ENCODE peak calls at places on chromosomes 12 and 14, in ten cellular contexts. Q is prostate gland; G is CD8-positive, alpha-beta memory T cell; S is IMR-90; M is heart right ventricle; A is tibial nerve; Y is adrenal gland; L is stomach; F is uterus; Z is CD4-positive, CD25-positive, alpha-beta regulatory T cell. N is an unnamed sample. For H3K27me3, the result is how much of the 10 kb centered on the place peaks cover.

GRCh38 chr12:47249719-47250506 is 170.2 kb upstream of the AMIGO2 start:
- DNase-seq in Z (no peak), Q (no peak), G (no peak), A (no peak), F (no peak), Y (no peak), L (no peak), S (no peak), M (no peak), N (no peak)

GRCh38 chr12:42686514-42687172 is 97.1 kb upstream of the PRICKLE1 start:
- DNase-seq in F (no peak), M (no peak), L (no peak), Q (no peak), Z (no peak), A (no peak), G (no peak), S (peak), Y (no peak), N (no peak)

GRCh38 chr12:449203-449602 is 10.5 kb upstream of the B4GALNT3 start:
- DNase-seq in Y (no peak), S (no peak), G (no peak), Q (no peak), L (no peak), M (no peak), F (no peak), Z (no peak), A (no peak), N (no peak)

GRCh38 chr12:25827141-25827540 is 131.3 kb upstream of the RASSF8 start:
- DNase-seq in L (no peak), Y (no peak), A (no peak), Q (no peak), G (no peak), Z (no peak), S (no peak), F (no peak), M (no peak), N (no peak)

GRCh38 chr12:43835656-43836454 is at the start of gene TMEM117:
- DNase-seq in Z (peak), Q (peak), L (peak), M (peak), A (peak), F (peak), Y (peak), S (peak), G (peak), N (peak)

GRCh38 chr12:104243551-104243950 is 28.0 kb downstream of the TXNRD1 start:
- DNase-seq in Z (no peak), L (no peak), Y (no peak), M (no peak), A (no peak), F (no peak), S (no peak), G (no peak), Q (no peak), N (no peak)

GRCh38 chr12:120529641-120530314 is 820 bp upstream of the COQ5 start:
- DNase-seq in F (no peak), L (peak), Z (no peak), Q (peak), A (no peak), M (no peak), Y (no peak), S (peak), G (no peak), N (no peak)

GRCh38 chr12:50344775-50345174 is 51.6 kb downstream of the FAM186A start:
- DNase-seq in A (no peak), M (no peak), Y (no peak), Q (no peak), Z (no peak), S (no peak), F (no peak), L (no peak), G (no peak), N (no peak)

GRCh38 chr14:89848165-89848564 is 106.4 kb downstream of the EFCAB11 start:
- DNase-seq in M (no peak), Z (no peak), Y (no peak), L (no peak), A (no peak), Q (no peak), S (peak), G (no peak), F (no peak), N (no peak)

GRCh38 chr12:75978677-75979076 is 52.9 kb downstream of the PHLDA1 start:
- DNase-seq in L (no peak), F (no peak), S (no peak), Y (no peak), Z (no peak), A (no peak), G (no peak), Q (no peak), M (no peak), N (no peak)

GRCh38 chr14:92770454-92770853 is 22.0 kb upstream of the LGMN start:
- DNase-seq in Z (no peak), L (no peak), G (no peak), M (no peak), Q (no peak), S (no peak), F (no peak), Y (no peak), A (no peak), N (no peak)

GRCh38 chr12:14315501-14315900 is 50.0 kb upstream of the ATF7IP start:
- DNase-seq in G (no peak), S (no peak), A (no peak), M (no peak), Z (no peak), F (no peak), L (no peak), Q (no peak), Y (no peak), N (no peak)

GRCh38 chr12:77941396-77941795 is 110.7 kb downstream of the NAV3 start:
- DNase-seq in Q (no peak), F (no peak), Z (no peak), A (no peak), G (no peak), S (no peak), Y (no peak), L (no peak), M (no peak), N (no peak)

GRCh38 chr12:48454675-48455074 is 17.7 kb upstream of the ANP32D start:
- DNase-seq in F (no peak), Y (no peak), G (no peak), A (no peak), Q (no peak), Z (no peak), M (no peak), L (no peak), S (peak), N (no peak)

GRCh38 chr12:55875704-55876103 is 33.0 kb upstream of the MMP19 start:
- DNase-seq in F (no peak), G (no peak), S (no peak), Q (no peak), L (no peak), Z (no peak), Y (no peak), M (no peak), A (no peak), N (no peak)

GRCh38 chr12:113591480-113591971 is 119.9 kb upstream of the LHX5 start:
- DNase-seq in Q (no peak), Y (no peak), F (no peak), A (no peak), M (no peak), L (no peak), Z (no peak), G (no peak), S (no peak), N (no peak)

GRCh38 chr14:26216797-26217196 is 381.0 kb downstream of the NOVA1 start:
- DNase-seq in A (no peak), G (no peak), L (no peak), M (no peak), Q (no peak), Z (no peak), S (no peak), Y (no peak), F (no peak), N (no peak)

GRCh38 chr14:103686831-103687485 is 28.3 kb downstream of the XRCC3 start:
- DNase-seq in A (no peak), G (no peak), Q (no peak), S (peak), L (no peak), M (no peak), Z (no peak), Y (no peak), F (no peak), N (no peak)

GRCh38 chr14:103125098-103126070 is 2.1 kb downstream of the TNFAIP2 start:
- DNase-seq in L (no peak), Z (no peak), M (no peak), Y (no peak), Q (no peak), F (no peak), A (no peak), G (no peak), S (no peak), N (no peak)

GRCh38 chr14:22598896-22599244 is 770 bp downstream of the ABHD4 start:
- DNase-seq in A (no peak), Z (no peak), M (no peak), Y (peak), F (peak), Q (peak), G (peak), S (peak), L (peak), N (peak)

GRCh38 chr12:6229823-6230222 is 29.6 kb downstream of the CD9 start:
- DNase-seq in A (peak), G (no peak), S (peak), M (peak), L (no peak), F (peak), Z (no peak), Y (peak), Q (peak), N (no peak)

DNA sequence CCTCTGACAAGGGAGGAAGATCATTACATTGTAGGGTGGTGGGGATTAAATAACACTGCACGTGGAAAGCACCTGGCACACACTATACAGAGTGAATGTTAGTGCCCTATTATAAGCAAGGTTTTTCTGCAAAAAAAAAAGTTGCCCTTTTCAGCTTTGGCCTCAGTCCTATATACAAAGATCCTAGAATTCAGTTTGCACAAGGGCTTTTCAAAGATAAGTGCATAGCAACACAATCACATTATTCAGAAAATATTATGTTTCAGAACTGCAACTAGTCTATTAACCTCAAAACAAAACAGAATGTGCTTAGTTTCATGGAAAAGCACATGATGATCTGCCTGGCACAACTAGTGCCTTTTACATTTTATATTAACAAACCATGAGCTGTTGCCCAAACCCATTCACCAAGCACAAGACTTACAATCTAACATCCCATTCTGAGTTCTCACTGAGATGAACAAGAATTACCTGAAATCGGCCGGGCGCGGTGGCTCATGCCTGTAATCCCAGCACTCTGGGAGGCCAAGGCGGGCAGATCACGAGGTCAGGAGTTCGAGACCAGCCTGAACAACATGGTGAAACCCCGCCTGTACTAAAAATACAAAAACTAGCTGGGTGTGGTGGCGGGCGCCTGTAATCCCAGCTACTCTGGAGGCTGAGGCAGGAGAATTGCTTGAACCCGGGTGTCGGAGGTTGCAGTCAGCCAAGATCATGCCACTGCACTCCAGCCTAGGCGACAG is 1.8 kb downstream of the TM7SF3 start:
- DNase-seq in Y (no peak), A (no peak), G (no peak), F (no peak), Q (peak), L (no peak), M (no peak), S (no peak), Z (no peak), N (no peak)
- H3K27ac ChIP-seq in Y (no peak), A (peak), G (no peak), F (no peak), Q (peak), L (peak), M (no peak), S (no peak), Z (no peak), N (no peak)

GRCh38 chr14:100145682-100146464 is 13.6 kb downstream of the DEGS2 start:
- DNase-seq in S (no peak), Q (no peak), Z (no peak), F (no peak), A (no peak), Y (no peak), L (no peak), G (no peak), M (no peak), N (no peak)

GRCh38 chr14:100148837-100149731 is 10.4 kb downstream of the DEGS2 start:
- DNase-seq in G (no peak), F (no peak), M (no peak), S (no peak), A (no peak), Y (no peak), Z (no peak), Q (no peak), L (no peak), N (no peak)

GRCh38 chr14:100146548-100147091 is 12.8 kb downstream of the DEGS2 start:
- DNase-seq in Q (no peak), Y (no peak), A (no peak), F (no peak), G (no peak), L (no peak), S (no peak), M (no peak), Z (no peak), N (no peak)

GRCh38 chr14:100147181-100147631 is 12.2 kb downstream of the DEGS2 start:
- DNase-seq in L (no peak), M (no peak), S (no peak), Y (no peak), Z (peak), G (peak), Q (no peak), A (no peak), F (no peak), N (no peak)

DNA sequence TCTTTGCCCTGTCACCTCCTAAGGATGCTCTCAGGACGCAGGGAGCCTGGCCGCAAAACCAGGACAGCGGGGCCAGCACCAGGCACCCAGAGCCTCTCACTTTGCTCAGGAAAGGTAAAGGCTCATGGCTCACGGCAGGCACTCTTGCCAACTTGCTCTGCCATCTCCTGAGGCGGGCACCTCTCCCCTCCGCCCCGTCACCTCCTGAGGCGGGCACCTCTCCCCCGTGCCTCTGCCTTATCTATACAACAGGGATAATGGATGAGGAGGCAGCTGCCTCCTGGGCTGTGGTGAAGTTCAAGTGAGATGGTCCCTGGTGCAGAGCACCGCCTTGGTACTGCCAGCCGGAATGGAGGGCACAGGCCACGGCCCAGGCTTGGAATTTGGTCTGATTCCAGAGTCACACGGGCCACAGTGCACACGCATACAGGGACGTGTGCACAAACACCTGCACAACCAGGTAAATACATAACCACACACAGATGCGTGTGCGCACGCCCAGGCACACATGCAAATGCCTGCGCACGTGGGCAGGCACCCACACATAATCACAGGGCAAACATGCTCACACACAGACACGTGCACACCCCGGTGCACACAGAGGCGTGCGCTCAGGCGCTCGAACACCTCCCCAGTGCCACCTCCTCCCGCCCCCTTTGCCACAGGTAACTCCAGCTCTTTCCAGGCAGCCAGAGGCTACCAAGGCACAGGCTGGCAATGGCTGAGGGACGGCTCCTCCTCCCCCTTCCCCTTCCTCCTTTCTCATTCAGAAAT is 11.6 kb downstream of the DEGS2 start:
- DNase-seq in A (no peak), F (no peak), Y (no peak), M (no peak), L (no peak), S (no peak), G (no peak), Z (no peak), Q (no peak), N (no peak)
- H3K4me3 ChIP-seq in A (no peak), F (no peak), Y (no peak), M (no peak), L (no peak), S (no peak), G (no peak), Z (no peak), Q (no peak), N (no peak)

DNA sequence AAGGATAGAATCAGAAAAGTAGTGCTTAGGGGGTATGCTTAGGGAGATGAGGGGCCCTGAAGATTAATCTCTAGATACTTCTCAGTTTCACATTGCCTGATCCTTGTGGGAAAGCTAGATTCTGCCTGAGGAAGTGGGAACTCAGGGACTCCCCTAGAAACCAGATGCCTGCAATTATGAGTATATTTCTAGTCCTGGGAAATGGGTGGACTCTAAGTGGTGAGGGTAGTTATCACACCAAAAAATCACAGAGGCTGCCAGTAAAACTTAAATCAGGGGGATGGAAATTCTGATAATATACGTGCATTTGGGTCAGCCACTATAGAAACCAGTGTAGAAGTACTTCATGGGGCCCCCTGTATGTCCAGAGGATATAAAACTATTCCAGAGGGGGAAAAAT is 18.3 kb downstream of the HOXC4 start:
- DNase-seq in M (no peak), Z (no peak), F (no peak), Q (no peak), G (no peak), L (no peak), Y (no peak), S (no peak), A (no peak), N (no peak)
- H3K27me3 ChIP-seq in M (half or more), Z (under half), F (under half), Q (under half), G (under half), L (under half), Y (under half), S (under half), A (under half), N (under half)

GRCh38 chr12:62732861-62733427 is 202.0 kb downstream of the PPM1H start:
- DNase-seq in L (no peak), M (no peak), Z (no peak), Y (no peak), Q (no peak), S (peak), F (no peak), G (no peak), A (no peak), N (no peak)

GRCh38 chr12:62730649-62731377 is 204.1 kb downstream of the PPM1H start:
- DNase-seq in G (no peak), F (no peak), M (no peak), S (peak), Y (no peak), Q (no peak), A (no peak), L (no peak), Z (no peak), N (no peak)

GRCh38 chr12:62726471-62726980 is 208.4 kb downstream of the PPM1H start:
- DNase-seq in Q (no peak), Z (no peak), M (no peak), A (no peak), S (no peak), F (no peak), Y (no peak), G (no peak), L (no peak), N (no peak)

GRCh38 chr12:62736596-62736995 is 198.4 kb downstream of the PPM1H start:
- DNase-seq in G (no peak), S (no peak), F (no peak), Q (no peak), L (no peak), M (no peak), Y (no peak), A (no peak), Z (no peak), N (no peak)

GRCh38 chr12:62731378-62731710 is 203.6 kb downstream of the PPM1H start:
- DNase-seq in Y (no peak), S (peak), M (no peak), Q (no peak), F (no peak), Z (no peak), G (no peak), L (no peak), A (no peak), N (no peak)
- H3K27ac ChIP-seq in Y (no peak), S (peak), M (no peak), Q (no peak), F (peak), Z (no peak), G (no peak), L (peak), A (peak), N (no peak)

GRCh38 chr14:76376001-76376404 is at the start of gene ESRRB:
- DNase-seq in A (no peak), S (peak), F (no peak), Z (no peak), L (no peak), Q (no peak), Y (no peak), G (no peak), M (no peak), N (no peak)
- H3K4me3 ChIP-seq in A (peak), S (no peak), F (no peak), Z (no peak), L (peak), Q (no peak), Y (no peak), G (no peak), M (peak), N (no peak)

DNA sequence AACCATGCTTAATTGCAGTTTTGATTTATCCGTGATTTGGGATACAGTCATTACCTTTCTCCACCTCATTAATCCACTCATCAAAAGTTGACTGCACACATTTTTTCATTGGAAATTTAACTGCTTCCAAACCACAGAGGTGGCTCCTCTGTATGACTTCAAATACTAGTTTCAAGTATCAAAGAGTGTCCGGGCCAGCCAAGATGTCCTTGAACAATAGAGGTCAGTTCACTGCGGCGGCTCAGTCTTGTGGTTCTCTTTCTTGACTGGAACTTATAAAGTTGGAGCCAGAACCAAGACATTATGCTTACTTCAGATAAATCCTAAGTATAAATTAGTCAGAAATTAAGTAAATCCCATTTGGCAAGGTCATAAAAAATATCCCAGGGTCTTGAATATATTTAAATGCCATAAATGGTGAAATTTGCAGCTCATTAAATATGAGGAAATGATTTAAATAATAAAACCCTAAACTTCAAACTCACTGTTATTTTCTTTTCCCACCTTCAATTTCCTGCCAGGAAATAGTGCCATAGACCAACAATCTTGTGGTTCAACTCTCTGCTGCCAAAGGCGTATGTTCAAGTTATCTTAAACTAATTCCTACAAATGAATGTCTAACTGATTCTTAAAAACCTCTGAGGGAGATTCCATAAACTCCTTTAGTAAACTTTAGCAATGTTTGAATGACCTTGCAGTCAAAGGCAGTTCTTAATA is 360.8 kb downstream of the AEBP2 start:
- DNase-seq in F (no peak), Q (no peak), Y (no peak), L (no peak), S (no peak), G (no peak), M (no peak), Z (no peak), A (no peak), N (no peak)
- H3K27me3 ChIP-seq in F (under half), Q (under half), Y (under half), L (under half), S (under half), G (under half), M (under half), Z (under half), A (under half), N (under half)